ENCODE peak calls at places on chromosome 16, in five cellular contexts. M is A549, V is upper lobe of left lung, N is K562, P is stomach. C is an unnamed sample.

GRCh38 chr16:10039220-10040096 is 142.8 kb downstream of the GRIN2A start:
- DNase-seq in P (no peak), V (peak), M (peak), N (no peak), C (no peak)

GRCh38 chr16:12440233-12440530 is 363.5 kb downstream of the CPPED1 start:
- DNase-seq in V (no peak), P (no peak), N (no peak), M (no peak), C (no peak)

GRCh38 chr16:86044241-86044671 is 145.3 kb downstream of the IRF8 start:
- DNase-seq in P (peak), V (peak), N (peak), M (peak), C (peak)

GRCh38 chr16:12780467-12780866 is 23.2 kb downstream of the CPPED1 start:
- DNase-seq in V (no peak), N (no peak), M (no peak), P (no peak), C (no peak)

GRCh38 chr16:71666928-71667707 is 41.1 kb downstream of the MARVELD3 start:
- DNase-seq in N (no peak), M (no peak), V (no peak), P (no peak), C (no peak)

GRCh38 chr16:67967183-67967955 is 1.1 kb downstream of the SLC12A4 start:
- DNase-seq in N (no peak), M (no peak), V (no peak), P (no peak), C (no peak)

GRCh38 chr16:80449332-80449731 is 91.5 kb upstream of the DYNLRB2 start:
- DNase-seq in P (no peak), V (no peak), M (no peak), N (no peak), C (no peak)

GRCh38 chr16:68425498-68426354 is 22.6 kb downstream of the SMPD3 start:
- DNase-seq in M (no peak), P (no peak), V (peak), N (no peak), C (no peak)

GRCh38 chr16:74797414-74797813 is 22.8 kb upstream of the FA2H start:
- DNase-seq in M (no peak), N (no peak), V (no peak), P (no peak), C (no peak)

GRCh38 chr16:1533443-1533951 is at the start of gene TMEM204:
- DNase-seq in N (no peak), V (peak), P (peak), M (no peak), C (peak)

GRCh38 chr16:47732122-47732805 is 271.1 kb downstream of the PHKB start:
- DNase-seq in N (no peak), P (no peak), V (no peak), M (peak), C (no peak)

GRCh38 chr16:81143921-81144471 is 47.8 kb upstream of the GCSH start:
- DNase-seq in P (no peak), N (no peak), V (no peak), M (peak), C (no peak)

GRCh38 chr16:64695684-64696083 is 426.2 kb downstream of the CDH11 start:
- DNase-seq in M (no peak), N (no peak), V (no peak), P (no peak), C (no peak)

GRCh38 chr16:48583075-48584065 is 26.6 kb downstream of the N4BP1 start:
- DNase-seq in P (no peak), M (no peak), V (no peak), N (no peak), C (no peak)

GRCh38 chr16:74034862-74035261 is 261.8 kb upstream of the PSMD7 start:
- DNase-seq in V (no peak), P (no peak), N (peak), M (peak), C (peak)

GRCh38 chr16:13517856-13518255 is 402.1 kb upstream of the ERCC4 start:
- DNase-seq in V (no peak), M (no peak), N (no peak), P (no peak), C (no peak)

GRCh38 chr16:11389631-11390565 is 44.6 kb downstream of the RMI2 start:
- DNase-seq in P (no peak), N (no peak), M (no peak), V (no peak), C (no peak)

GRCh38 chr16:76114681-76115080 is 162.5 kb upstream of the CNTNAP4 start:
- DNase-seq in N (no peak), M (no peak), V (no peak), P (no peak), C (no peak)

GRCh38 chr16:21685034-21685455 is 21.3 kb downstream of the OTOA start:
- DNase-seq in M (no peak), P (no peak), N (peak), V (peak), C (no peak)

GRCh38 chr16:10541396-10541795 is 39.0 kb downstream of the EMP2 start:
- DNase-seq in V (no peak), P (no peak), N (no peak), M (no peak), C (no peak)

GRCh38 chr16:75019586-75019985 is 20.8 kb downstream of the ZNRF1 start:
- DNase-seq in V (no peak), M (no peak), P (no peak), N (no peak), C (no peak)

GRCh38 chr16:82414476-82414875 is 212.3 kb upstream of the CDH13 start:
- DNase-seq in V (no peak), P (no peak), M (no peak), N (no peak), C (no peak)

GRCh38 chr16:50297301-50298074 is 31.1 kb downstream of the ADCY7 start:
- DNase-seq in M (no peak), V (no peak), N (no peak), P (no peak), C (peak)
- TF ChIP-seq CTCF in M (no peak), V (no peak), N (peak), P (no peak), C (no peak)

GRCh38 chr16:66911801-66912200 is 6.9 kb downstream of the CDH16 start:
- DNase-seq in M (no peak), N (no peak), P (no peak), V (no peak), C (no peak)
- TF ChIP-seq EP300 in M (no peak), N (no peak), P (no peak), V (no peak), C (no peak)

GRCh38 chr16:28924762-28925385 is at the start of gene RABEP2:
- DNase-seq in V (peak), P (peak), M (peak), N (peak), C (peak)

GRCh38 chr16:28923652-28924398 is 1.2 kb downstream of the RABEP2 start:
- DNase-seq in V (no peak), P (peak), N (no peak), M (no peak), C (peak)

GRCh38 chr16:28925386-28926228 is 569 bp upstream of the RABEP2 start:
- DNase-seq in P (peak), M (peak), N (peak), V (no peak), C (peak)

GRCh38 chr16:28923231-28923587 is 1.8 kb downstream of the RABEP2 start:
- DNase-seq in V (no peak), N (no peak), P (no peak), M (no peak), C (no peak)

GRCh38 chr16:28924399-28924761 is 658 bp downstream of the RABEP2 start:
- DNase-seq in P (no peak), V (no peak), N (no peak), M (no peak), C (peak)
- TF ChIP-seq CTCF in P (no peak), V (no peak), N (no peak), M (no peak), C (peak)

GRCh38 chr16:84519855-84520254 is 15.4 kb upstream of the MEAK7 start:
- DNase-seq in M (no peak), V (no peak), P (no peak), N (no peak), C (no peak)
- TF ChIP-seq EP300 in M (no peak), V (no peak), P (no peak), N (no peak), C (no peak)

GRCh38 chr16:58299757-58300349 is 5.0 kb upstream of the PRSS54 start:
- DNase-seq in N (peak), M (no peak), V (no peak), P (peak), C (peak)
- TF ChIP-seq CTCF in N (peak), M (peak), V (peak), P (peak), C (peak)

DNA sequence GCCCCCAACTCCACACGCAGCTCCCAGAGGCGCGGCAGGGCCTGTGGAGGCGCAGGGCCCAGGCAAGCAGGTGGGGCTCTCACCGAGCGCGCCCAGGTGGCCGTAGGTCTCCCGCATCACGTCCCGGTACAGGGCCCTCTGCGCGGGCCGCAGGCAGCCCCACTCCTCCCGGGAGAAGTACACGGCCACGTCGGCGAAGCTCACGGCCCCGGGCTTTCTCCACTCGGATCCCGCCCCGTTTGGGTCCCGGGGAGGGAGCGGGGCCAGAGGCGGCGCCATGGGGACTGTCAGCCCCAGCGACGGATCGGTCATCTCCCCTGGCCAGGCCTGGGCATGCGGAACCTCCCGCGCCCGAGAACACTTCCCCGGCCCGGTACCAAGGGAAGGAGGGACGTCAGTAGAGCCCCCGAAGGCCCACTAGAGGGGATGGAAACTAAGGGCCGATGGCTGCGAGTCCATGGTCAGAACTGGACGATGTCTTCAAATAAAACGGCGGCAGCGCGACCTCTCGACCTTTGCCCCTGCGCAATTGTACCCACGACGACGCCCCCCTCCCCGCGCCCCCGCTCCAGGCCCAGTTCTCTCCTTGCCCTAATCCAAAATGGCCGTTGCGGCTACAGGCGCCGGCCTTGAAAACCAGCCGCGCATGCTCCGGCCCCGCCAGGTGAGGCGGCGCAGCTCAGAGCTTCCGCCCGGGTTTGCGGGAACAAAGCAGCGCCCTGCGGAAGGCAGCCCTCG is at the start of gene ZNF747:
- DNase-seq in N (peak), M (peak), V (peak), P (peak), C (peak)
- TF ChIP-seq EP300 in N (no peak), M (no peak), V (no peak), P (no peak), C (no peak)

GRCh38 chr16:57204675-57205074 is 18.5 kb downstream of the RSPRY1 start:
- DNase-seq in V (no peak), M (no peak), N (peak), P (no peak), C (no peak)
- TF ChIP-seq CTCF in V (no peak), M (no peak), N (no peak), P (no peak), C (no peak)

GRCh38 chr16:26012376-26012775 is 320.6 kb downstream of the HS3ST4 start:
- DNase-seq in V (no peak), M (no peak), N (no peak), P (no peak), C (no peak)
- TF ChIP-seq EP300 in V (no peak), M (no peak), N (no peak), P (no peak), C (no peak)

DNA sequence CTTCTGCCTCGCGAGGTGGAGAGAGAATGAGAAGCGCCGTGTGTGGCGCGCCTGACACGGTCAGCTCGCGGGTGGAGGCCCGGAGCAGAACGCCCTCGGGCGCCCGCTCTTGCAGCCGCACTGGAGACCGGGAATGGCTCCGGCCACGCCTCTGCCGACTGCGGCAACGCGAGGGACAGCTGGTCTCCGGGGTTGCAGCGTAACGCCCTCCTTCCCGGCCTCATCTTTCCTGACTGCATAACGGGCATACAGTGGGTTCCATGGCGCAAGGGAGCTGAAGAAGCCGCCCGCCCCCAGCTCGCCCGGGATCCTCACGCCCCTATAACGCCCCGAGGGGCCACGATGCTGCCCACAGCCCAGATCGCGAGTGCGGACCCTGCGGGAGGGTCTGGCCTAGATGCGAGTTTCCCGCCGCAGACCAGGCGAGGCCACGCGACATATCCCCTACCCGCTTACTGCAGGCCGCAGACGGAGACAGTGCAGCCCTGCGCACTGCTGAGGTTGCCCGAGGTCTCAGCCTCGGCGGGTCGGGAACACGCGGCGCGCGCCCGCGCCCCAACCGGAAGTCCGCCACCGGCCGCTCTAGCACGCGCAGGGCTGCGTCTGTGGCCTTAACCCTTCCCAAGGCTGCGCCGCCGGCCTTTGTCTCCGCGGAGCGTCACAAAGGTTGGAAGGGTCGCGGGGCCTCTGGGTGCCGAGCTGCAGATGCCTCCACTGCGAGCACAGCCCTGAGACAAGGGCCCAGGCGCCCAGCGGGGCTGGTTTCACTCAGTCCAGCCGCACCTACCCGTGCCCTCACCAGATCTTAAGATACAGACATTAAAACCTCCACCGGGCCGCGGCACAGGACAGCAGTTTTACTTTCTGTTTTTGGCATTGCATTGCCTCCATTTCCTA is 18.8 kb downstream of the BCL7C start:
- DNase-seq in P (peak), N (peak), V (peak), M (peak), C (peak)
- TF ChIP-seq CTCF in P (no peak), N (peak), V (no peak), M (no peak), C (no peak)

GRCh38 chr16:88771294-88771772 is 13.7 kb downstream of the PIEZO1 start:
- DNase-seq in V (peak), P (no peak), N (no peak), M (no peak), C (no peak)

GRCh38 chr16:88767546-88767945 is 17.5 kb downstream of the PIEZO1 start:
- DNase-seq in P (no peak), M (no peak), V (no peak), N (peak), C (no peak)

GRCh38 chr16:88770459-88771293 is 14.3 kb downstream of the PIEZO1 start:
- DNase-seq in M (no peak), N (peak), V (peak), P (peak), C (peak)

GRCh38 chr16:88768041-88768876 is 16.8 kb downstream of the PIEZO1 start:
- DNase-seq in M (no peak), V (peak), P (no peak), N (peak), C (peak)

DNA sequence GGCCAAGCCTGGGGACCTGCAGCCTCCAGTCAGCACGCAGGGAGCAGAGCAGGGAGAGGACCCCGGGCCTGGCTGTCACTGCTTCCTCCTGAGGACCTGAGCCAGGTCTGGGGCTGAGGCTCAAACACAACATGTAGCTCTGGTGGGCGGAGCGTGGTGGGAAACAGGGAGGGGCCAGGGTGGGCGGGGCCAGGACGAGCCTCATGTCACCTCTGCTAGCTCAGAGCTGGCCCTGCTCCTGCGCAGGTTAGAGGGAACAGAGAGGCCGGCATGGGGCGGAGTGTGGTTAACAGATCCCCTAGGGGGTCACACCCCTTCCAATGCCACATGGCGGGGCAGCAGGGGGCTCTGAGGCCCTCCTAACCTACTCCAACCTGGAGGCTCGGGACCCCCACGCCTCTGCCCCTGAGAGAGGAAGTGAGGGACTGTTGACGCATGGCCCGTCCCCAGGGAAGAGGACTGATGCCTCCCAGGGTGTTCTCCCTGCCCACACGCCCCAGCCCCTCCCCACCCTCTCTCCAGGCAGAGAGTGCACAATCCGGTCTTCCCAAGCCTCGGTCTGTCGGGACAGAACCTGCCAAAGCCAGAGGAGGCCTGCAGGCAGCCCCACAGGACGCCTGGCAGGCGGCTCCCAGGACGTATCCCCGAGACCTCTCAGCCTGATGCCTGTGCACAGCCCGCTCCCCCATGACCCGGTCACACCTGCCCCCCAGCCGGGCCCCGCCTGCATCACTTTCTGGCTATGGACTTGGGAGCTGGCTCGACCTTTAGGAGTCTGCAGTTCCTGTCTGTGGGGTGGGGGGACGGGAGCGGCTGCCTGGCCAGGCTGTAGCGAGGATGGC is 15.2 kb downstream of the PIEZO1 start:
- DNase-seq in P (no peak), M (peak), N (peak), V (peak), C (peak)
- TF ChIP-seq EP300 in P (no peak), M (no peak), N (no peak), V (no peak), C (no peak)

C was measured in transverse colon.